ENCODE peak calls at places on chromosomes 13 and 19, in eight cellular contexts. E is hepatocyte; L is CD8-positive, alpha-beta memory T cell; S is CD4-positive, alpha-beta T cell; Q is adrenal gland; Y is ovary; P is small intestine; U is stomach. Z is an unnamed sample.

GRCh38 chr13:31214379-31214778 is 14.6 kb downstream of the B3GLCT start:
- DNase-seq in U (no peak), P (no peak), E (no peak), S (no peak), Y (no peak), L (no peak), Q (no peak), Z (no peak)

GRCh38 chr13:107851670-107852460 is 363.5 kb downstream of the LIG4 start:
- DNase-seq in S (no peak), Q (no peak), P (no peak), L (no peak), U (no peak), Y (no peak), E (no peak), Z (no peak)

GRCh38 chr19:30667746-30668145 is 295.6 kb downstream of the ZNF536 start:
- DNase-seq in U (no peak), Y (no peak), P (no peak), Q (no peak), L (no peak), S (no peak), E (no peak), Z (no peak)

GRCh38 chr19:30669329-30670010 is 297.3 kb downstream of the ZNF536 start:
- DNase-seq in L (peak), S (peak), Y (peak), Q (peak), E (peak), U (peak), P (peak), Z (no peak)

GRCh38 chr19:10603873-10604459 is 16.9 kb upstream of the AP1M2 start:
- DNase-seq in P (peak), Y (no peak), U (peak), Q (no peak), E (no peak), S (peak), L (peak), Z (no peak)

GRCh38 chr19:31533114-31533513 is 183.9 kb upstream of the TSHZ3 start:
- DNase-seq in Y (no peak), L (no peak), E (no peak), P (no peak), Q (no peak), S (no peak), U (no peak), Z (no peak)

GRCh38 chr13:35957996-35958395 is 173.2 kb downstream of the DCLK1 start:
- DNase-seq in Y (no peak), S (no peak), P (no peak), L (no peak), E (no peak), Q (no peak), U (no peak), Z (no peak)

GRCh38 chr13:26721251-26721939 is 39.2 kb downstream of the GPR12 start:
- DNase-seq in E (no peak), P (peak), Y (no peak), L (peak), U (peak), Q (no peak), S (no peak), Z (no peak)

GRCh38 chr19:20154636-20155035 is 12.4 kb upstream of the ZNF486 start:
- DNase-seq in Q (no peak), S (no peak), P (no peak), L (no peak), E (no peak), Y (no peak), U (peak), Z (no peak)

GRCh38 chr13:26423634-26424033 is 133.8 kb upstream of the WASF3 start:
- DNase-seq in L (no peak), Y (no peak), E (peak), P (no peak), S (no peak), Q (no peak), U (no peak), Z (no peak)

GRCh38 chr19:3645067-3645396 is 18.4 kb upstream of the CACTIN start:
- DNase-seq in S (no peak), Y (no peak), L (no peak), E (no peak), U (no peak), P (no peak), Q (no peak), Z (no peak)

GRCh38 chr19:16536130-16536529 is 6.1 kb downstream of the CHERP start:
- DNase-seq in P (no peak), Q (no peak), U (no peak), S (no peak), L (no peak), E (no peak), Y (no peak), Z (no peak)

GRCh38 chr13:79741006-79741405 is 260.1 kb downstream of the NDFIP2 start:
- DNase-seq in Q (peak), U (no peak), P (peak), L (no peak), E (peak), S (no peak), Y (peak), Z (no peak)

GRCh38 chr19:10848208-10848843 is at the start of gene C19orf38:
- DNase-seq in E (no peak), P (no peak), Y (no peak), L (no peak), S (no peak), U (no peak), Q (no peak), Z (no peak)

GRCh38 chr19:16180611-16181010 is 4.6 kb upstream of the FAM32A start:
- DNase-seq in Q (no peak), Y (no peak), U (no peak), P (no peak), L (no peak), E (peak), S (no peak), Z (no peak)

GRCh38 chr13:49367640-49368431 is 76.0 kb downstream of the CAB39L start:
- DNase-seq in S (no peak), Q (no peak), Y (no peak), P (no peak), L (no peak), U (no peak), E (no peak), Z (no peak)

GRCh38 chr19:49335784-49336481 is 727 bp downstream of the CD37 start:
- DNase-seq in Q (no peak), Y (no peak), L (no peak), E (no peak), S (no peak), P (no peak), U (no peak), Z (no peak)

GRCh38 chr19:47176627-47177090 is 46.0 kb downstream of the SAE1 start:
- DNase-seq in P (peak), Y (no peak), E (no peak), Q (peak), U (no peak), S (peak), L (no peak), Z (no peak)

GRCh38 chr13:28117689-28118377 is 17.5 kb upstream of the FLT3 start:
- DNase-seq in U (peak), E (no peak), Q (peak), L (no peak), S (no peak), P (peak), Y (peak), Z (no peak)

GRCh38 chr13:59750860-59751259 is 412.9 kb downstream of the DIAPH3 start:
- DNase-seq in S (no peak), P (no peak), L (no peak), Q (no peak), E (peak), U (no peak), Y (no peak), Z (no peak)

GRCh38 chr13:34000955-34001354 is 183.0 kb downstream of the RFC3 start:
- DNase-seq in Y (no peak), P (no peak), Q (no peak), U (no peak), E (no peak), L (no peak), S (no peak), Z (no peak)

GRCh38 chr13:114068723-114069322 is 63.6 kb downstream of the RASA3 start:
- DNase-seq in S (no peak), Q (peak), L (no peak), Y (peak), U (no peak), E (no peak), P (no peak), Z (no peak)

GRCh38 chr13:85366759-85367417 is 432.3 kb downstream of the SLITRK6 start:
- DNase-seq in P (no peak), U (no peak), L (no peak), E (no peak), S (no peak), Q (no peak), Y (no peak), Z (no peak)

GRCh38 chr19:7859766-7860165 is 14.4 kb downstream of the PRR36 start:
- DNase-seq in Q (no peak), P (no peak), U (no peak), S (no peak), E (no peak), Y (no peak), L (no peak), Z (no peak)

GRCh38 chr19:4388171-4389063 is 11.9 kb downstream of the SH3GL1 start:
- DNase-seq in L (no peak), P (no peak), Y (no peak), S (no peak), E (peak), Q (peak), U (peak), Z (no peak)

GRCh38 chr13:77918391-77919261 is at the start of gene EDNRB:
- DNase-seq in U (peak), E (peak), P (no peak), Y (no peak), Q (peak), S (no peak), L (no peak), Z (peak)

GRCh38 chr13:38372818-38373217 is 23.2 kb downstream of the UFM1 start:
- DNase-seq in Q (no peak), U (no peak), P (no peak), E (no peak), L (no peak), Y (no peak), S (no peak), Z (no peak)

GRCh38 chr19:47446534-47447469 is 24.9 kb downstream of the SLC8A2 start:
- DNase-seq in S (no peak), U (peak), P (peak), L (no peak), Y (no peak), Q (peak), E (peak), Z (no peak)

GRCh38 chr19:17091758-17092333 is 16.3 kb downstream of the MYO9B start:
- DNase-seq in L (no peak), E (no peak), Y (no peak), P (no peak), S (no peak), U (peak), Q (peak), Z (no peak)

GRCh38 chr19:47613165-47614146 is 4.5 kb downstream of the BICRA start:
- DNase-seq in P (no peak), E (peak), Y (peak), S (no peak), U (no peak), L (no peak), Q (no peak), Z (no peak)

GRCh38 chr19:51983361-51983760 is 3.3 kb downstream of the ZNF350 start:
- DNase-seq in Q (no peak), U (no peak), P (no peak), S (no peak), Y (no peak), E (no peak), L (no peak), Z (no peak)

GRCh38 chr13:46184277-46184699 is 2.3 kb upstream of the LCP1 start:
- DNase-seq in U (peak), Y (no peak), P (peak), L (peak), Q (peak), E (peak), S (peak), Z (no peak)

GRCh38 chr19:29262085-29262484 is 49.1 kb upstream of the UQCRFS1 start:
- DNase-seq in P (no peak), L (no peak), Y (no peak), Q (no peak), E (no peak), U (no peak), S (no peak), Z (no peak)

GRCh38 chr19:29264897-29265296 is 51.9 kb upstream of the UQCRFS1 start:
- DNase-seq in E (no peak), Y (no peak), L (no peak), P (no peak), U (no peak), S (no peak), Q (no peak), Z (no peak)

GRCh38 chr19:29266001-29266400 is 53.0 kb upstream of the UQCRFS1 start:
- DNase-seq in E (no peak), S (no peak), P (no peak), Y (no peak), Q (no peak), L (no peak), U (no peak), Z (no peak)

GRCh38 chr19:29265436-29265835 is 52.5 kb upstream of the UQCRFS1 start:
- DNase-seq in Q (no peak), L (no peak), S (no peak), P (no peak), Y (no peak), U (no peak), E (no peak), Z (no peak)

DNA sequence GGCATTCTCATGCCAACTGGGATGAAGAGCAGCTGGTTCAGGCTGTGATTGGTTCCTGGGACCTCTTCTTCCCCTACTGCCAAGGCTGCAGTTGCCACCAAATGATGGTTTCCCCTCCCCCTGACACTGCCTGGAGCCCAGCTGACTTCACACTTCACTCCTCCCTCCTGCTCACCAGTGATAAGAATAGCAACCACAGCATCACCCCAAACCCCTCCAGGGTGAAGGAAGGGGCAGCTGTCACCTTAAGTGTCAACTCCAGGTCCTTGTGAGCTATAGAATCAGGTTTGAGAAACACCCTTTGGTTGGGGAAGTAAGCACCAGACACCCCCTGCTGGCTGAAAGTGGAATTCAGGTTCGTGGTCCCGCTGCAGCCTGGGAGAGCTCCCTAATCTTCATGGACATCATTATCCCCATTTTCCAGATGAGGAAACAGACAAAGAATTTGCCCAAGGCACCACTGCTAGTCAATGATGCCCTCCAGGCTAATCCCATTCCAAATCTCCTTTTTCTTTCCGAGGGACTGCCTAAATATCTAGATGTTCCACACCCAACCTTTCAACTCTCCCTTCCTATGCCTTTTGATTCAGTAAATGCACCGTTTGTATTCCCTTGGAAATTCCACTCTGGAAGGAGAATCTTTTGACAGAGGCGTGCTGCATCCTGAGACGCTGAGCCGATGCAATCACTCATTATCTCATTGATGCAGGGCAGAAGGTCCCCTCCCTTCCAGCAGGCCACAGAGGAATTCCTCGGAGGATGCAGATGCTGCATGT is 50.5 kb upstream of the UQCRFS1 start:
- DNase-seq in U (peak), Q (no peak), E (peak), P (peak), S (peak), L (peak), Y (no peak), Z (no peak)
- H3K27ac ChIP-seq in U (no peak), Q (no peak), E (no peak), P (no peak), S (no peak), L (no peak), Y (no peak), Z (no peak)

GRCh38 chr13:110914293-110915056 is 394 bp downstream of the ANKRD10 start:
- DNase-seq in U (peak), P (peak), Y (peak), Q (peak), E (peak), S (peak), L (peak), Z (no peak)

GRCh38 chr13:110912651-110913051 is 2.2 kb downstream of the ANKRD10 start:
- DNase-seq in S (no peak), U (no peak), E (peak), Q (peak), Y (no peak), L (no peak), P (peak), Z (no peak)

GRCh38 chr13:110913911-110914292 is 967 bp downstream of the ANKRD10 start:
- DNase-seq in S (no peak), P (no peak), Y (no peak), L (no peak), Q (peak), U (no peak), E (no peak), Z (no peak)

GRCh38 chr13:110911880-110912279 is 3.0 kb downstream of the ANKRD10 start:
- DNase-seq in Q (no peak), U (no peak), L (no peak), Y (no peak), S (no peak), P (no peak), E (no peak), Z (peak)

GRCh38 chr13:110913322-110913721 is 1.5 kb downstream of the ANKRD10 start:
- DNase-seq in L (peak), E (peak), S (no peak), P (peak), Q (no peak), Y (no peak), U (peak), Z (no peak)
- H3K27ac ChIP-seq in L (peak), E (peak), S (no peak), P (peak), Q (peak), Y (no peak), U (peak), Z (peak)

GRCh38 chr13:44140146-44140545 is 233.5 kb upstream of the SERP2 start:
- DNase-seq in S (no peak), U (peak), Y (no peak), P (peak), L (no peak), E (peak), Q (no peak), Z (no peak)

GRCh38 chr13:44142540-44142867 is 231.1 kb upstream of the SERP2 start:
- DNase-seq in U (no peak), L (no peak), Y (no peak), P (no peak), E (peak), Q (no peak), S (no peak), Z (no peak)

GRCh38 chr13:44142911-44143665 is 230.5 kb upstream of the SERP2 start:
- DNase-seq in S (no peak), Y (no peak), P (peak), U (no peak), E (peak), L (no peak), Q (no peak), Z (no peak)

GRCh38 chr13:44141213-44141724 is 232.4 kb upstream of the SERP2 start:
- DNase-seq in E (no peak), Q (no peak), Y (no peak), U (no peak), P (peak), L (no peak), S (no peak), Z (no peak)

DNA sequence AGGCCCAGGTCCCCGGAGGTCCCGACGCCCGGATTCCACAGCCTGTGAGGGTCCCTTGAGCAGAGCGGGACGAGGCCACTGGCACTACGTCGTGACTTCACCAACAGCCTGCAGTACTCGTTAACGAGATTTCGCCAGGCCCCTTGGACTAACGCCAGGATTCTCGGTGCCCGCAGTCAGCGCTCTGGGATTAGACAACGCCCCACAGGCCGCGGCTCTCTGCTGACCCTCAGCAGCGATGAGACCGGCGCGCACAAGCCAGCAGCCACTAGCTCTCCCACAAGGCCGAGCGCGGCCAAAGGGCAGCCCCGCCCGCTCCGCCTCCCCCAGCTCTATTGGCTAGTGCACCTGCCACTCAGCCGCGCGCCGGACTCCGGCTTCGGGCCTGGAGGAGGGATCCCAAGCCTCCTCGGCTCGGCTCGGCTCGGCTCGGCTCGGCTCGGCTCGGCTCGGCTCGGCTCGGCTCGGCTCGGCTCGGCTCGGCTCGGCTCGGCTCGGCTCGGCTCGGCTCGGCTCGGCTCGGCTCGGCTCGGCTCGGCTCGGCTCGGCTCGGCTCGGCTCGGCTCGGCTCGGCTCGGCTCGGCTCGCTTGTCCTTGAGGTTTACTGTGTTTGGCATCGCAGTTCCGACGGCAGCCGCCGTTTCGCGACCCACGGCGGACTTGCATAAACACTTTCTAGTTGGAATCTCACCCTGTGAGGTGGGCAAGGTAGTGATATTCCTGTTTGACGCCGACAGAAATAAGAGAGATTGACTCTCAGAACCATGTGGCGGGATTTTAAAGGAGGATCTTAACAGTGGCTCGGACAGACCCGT is 231.7 kb upstream of the SERP2 start:
- DNase-seq in S (peak), P (peak), L (peak), E (peak), U (peak), Y (peak), Q (peak), Z (no peak)
- H3K27ac ChIP-seq in S (peak), P (peak), L (peak), E (peak), U (peak), Y (peak), Q (peak), Z (peak)

GRCh38 chr19:13089139-13089856 is 13.4 kb downstream of the LYL1 start:
- DNase-seq in E (no peak), Y (no peak), P (no peak), U (no peak), Q (no peak), L (no peak), S (no peak), Z (no peak)

GRCh38 chr19:13091400-13092161 is 11.1 kb downstream of the LYL1 start:
- DNase-seq in Y (peak), Q (no peak), S (no peak), U (no peak), E (peak), L (no peak), P (no peak), Z (no peak)

GRCh38 chr19:13092206-13092605 is 10.5 kb downstream of the LYL1 start:
- DNase-seq in E (no peak), P (no peak), L (no peak), Q (no peak), U (no peak), S (no peak), Y (no peak), Z (no peak)

GRCh38 chr19:13089857-13090507 is 12.7 kb downstream of the LYL1 start:
- DNase-seq in L (no peak), S (no peak), Y (no peak), Q (no peak), P (no peak), U (no peak), E (no peak), Z (no peak)

DNA sequence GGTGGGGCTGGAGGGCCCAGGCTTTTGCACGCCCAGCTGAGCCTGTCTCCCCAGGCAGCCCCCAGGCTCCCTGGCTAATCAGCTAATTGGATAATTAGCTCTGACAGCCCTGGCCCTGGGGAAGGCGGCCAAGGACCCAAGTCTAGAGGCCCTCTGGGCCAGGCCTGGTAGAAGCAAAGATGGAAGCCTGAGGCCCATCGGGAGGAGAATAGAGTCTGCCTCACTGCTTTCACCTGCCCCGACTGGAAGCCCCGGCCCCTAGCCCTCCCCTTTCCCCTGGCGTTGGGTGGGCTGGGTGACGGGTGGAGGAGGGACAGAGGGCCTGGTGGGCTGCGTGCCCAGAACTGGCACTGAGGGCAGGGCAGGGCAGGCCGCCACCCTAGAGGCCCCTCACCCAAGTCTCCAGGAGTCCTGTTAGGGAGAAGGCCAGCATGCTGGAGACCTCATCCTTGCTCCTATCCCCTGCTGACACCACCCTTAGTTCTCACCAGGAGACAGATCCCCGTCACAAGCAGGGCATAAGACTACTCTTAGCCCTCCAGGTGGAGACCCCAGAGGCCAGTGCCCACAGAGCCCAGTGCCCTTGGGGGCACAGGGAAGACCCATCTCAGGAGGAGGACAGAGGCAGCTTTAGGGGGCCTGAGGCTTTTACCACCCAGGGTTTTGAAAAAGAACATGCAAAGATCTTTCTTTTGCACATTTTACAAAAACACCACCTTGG is 12.0 kb downstream of the LYL1 start:
- DNase-seq in P (no peak), Y (no peak), S (no peak), L (no peak), U (no peak), E (no peak), Q (no peak), Z (no peak)
- H3K27ac ChIP-seq in P (no peak), Y (peak), S (no peak), L (no peak), U (peak), E (peak), Q (peak), Z (no peak)

Z was measured in epithelial cell of prostate.